ENCODE peak calls at places on chromosomes 5 and 9, in four cellular contexts. One of them, this sample, is unnamed.

GRCh38 chr5:132369012-132369470 is 469 bp upstream of the SLC22A5 start:
- DNase-seq in HFF-Myc: no peak
- DNase-seq in fibroblast of pulmonary artery: no peak
- DNase-seq in hepatocyte: peak
- DNase-seq in this sample: no peak

GRCh38 chr5:38576442-38576841 is 20.0 kb upstream of the LIFR start:
- DNase-seq in HFF-Myc: no peak
- DNase-seq in fibroblast of pulmonary artery: no peak
- DNase-seq in hepatocyte: no peak
- DNase-seq in this sample: no peak

GRCh38 chr5:142474426-142474825 is 149.6 kb upstream of the SPRY4 start:
- DNase-seq in HFF-Myc: no peak
- DNase-seq in fibroblast of pulmonary artery: no peak
- DNase-seq in hepatocyte: no peak
- DNase-seq in this sample: no peak

GRCh38 chr9:131348631-131349521 is 45.0 kb upstream of the PRRC2B start:
- DNase-seq in HFF-Myc: no peak
- DNase-seq in fibroblast of pulmonary artery: no peak
- DNase-seq in hepatocyte: no peak
- DNase-seq in this sample: no peak

GRCh38 chr5:23484094-23484493 is 23.3 kb upstream of the PRDM9 start:
- DNase-seq in HFF-Myc: no peak
- DNase-seq in fibroblast of pulmonary artery: no peak
- DNase-seq in hepatocyte: no peak
- DNase-seq in this sample: no peak

GRCh38 chr9:89313842-89314241 is 2.8 kb downstream of the CKS2 start:
- DNase-seq in HFF-Myc: no peak
- DNase-seq in fibroblast of pulmonary artery: no peak
- DNase-seq in hepatocyte: no peak
- DNase-seq in this sample: no peak

GRCh38 chr9:5551771-5552170 is 41.4 kb downstream of the PDCD1LG2 start:
- DNase-seq in HFF-Myc: no peak
- DNase-seq in fibroblast of pulmonary artery: no peak
- DNase-seq in hepatocyte: no peak
- DNase-seq in this sample: no peak

GRCh38 chr9:116073826-116074225 is 79.8 kb upstream of the PAPPA start:
- DNase-seq in HFF-Myc: no peak
- DNase-seq in fibroblast of pulmonary artery: peak
- DNase-seq in hepatocyte: no peak
- DNase-seq in this sample: no peak

GRCh38 chr5:56145106-56145505 is 88.0 kb downstream of the ANKRD55 start:
- DNase-seq in HFF-Myc: no peak
- DNase-seq in fibroblast of pulmonary artery: no peak
- DNase-seq in hepatocyte: peak
- DNase-seq in this sample: no peak

GRCh38 chr5:141753971-141754713 is 72.1 kb upstream of the ARAP3 start:
- DNase-seq in HFF-Myc: no peak
- DNase-seq in fibroblast of pulmonary artery: peak
- DNase-seq in hepatocyte: peak
- DNase-seq in this sample: no peak

GRCh38 chr5:108028411-108028810 is 353.5 kb downstream of the FBXL17 start:
- DNase-seq in HFF-Myc: no peak
- DNase-seq in fibroblast of pulmonary artery: peak
- DNase-seq in hepatocyte: no peak
- DNase-seq in this sample: no peak

GRCh38 chr9:135827301-135827700 is 80.0 kb downstream of the CAMSAP1 start:
- DNase-seq in HFF-Myc: no peak
- DNase-seq in fibroblast of pulmonary artery: no peak
- DNase-seq in hepatocyte: no peak
- DNase-seq in this sample: no peak

GRCh38 chr9:117074337-117074662 is 340.6 kb downstream of the ASTN2 start:
- DNase-seq in HFF-Myc: no peak
- DNase-seq in fibroblast of pulmonary artery: no peak
- DNase-seq in hepatocyte: no peak
- DNase-seq in this sample: no peak

GRCh38 chr5:163248856-163249255 is 188.5 kb upstream of the CCNG1 start:
- DNase-seq in HFF-Myc: no peak
- DNase-seq in fibroblast of pulmonary artery: peak
- DNase-seq in hepatocyte: no peak
- DNase-seq in this sample: no peak

GRCh38 chr5:174563899-174564298 is 160.5 kb upstream of the MSX2 start:
- DNase-seq in HFF-Myc: no peak
- DNase-seq in fibroblast of pulmonary artery: no peak
- DNase-seq in hepatocyte: no peak
- DNase-seq in this sample: no peak
- TF ChIP-seq CTCF in HFF-Myc: no peak
- TF ChIP-seq CTCF in fibroblast of pulmonary artery: no peak
- TF ChIP-seq CTCF in hepatocyte: no peak
- TF ChIP-seq CTCF in this sample: no peak

GRCh38 chr9:126386088-126386487 is 59.5 kb downstream of the MVB12B start:
- DNase-seq in HFF-Myc: no peak
- DNase-seq in fibroblast of pulmonary artery: peak
- DNase-seq in hepatocyte: peak
- DNase-seq in this sample: no peak
- TF ChIP-seq CTCF in HFF-Myc: peak
- TF ChIP-seq CTCF in fibroblast of pulmonary artery: peak
- TF ChIP-seq CTCF in hepatocyte: peak
- TF ChIP-seq CTCF in this sample: no peak

DNA sequence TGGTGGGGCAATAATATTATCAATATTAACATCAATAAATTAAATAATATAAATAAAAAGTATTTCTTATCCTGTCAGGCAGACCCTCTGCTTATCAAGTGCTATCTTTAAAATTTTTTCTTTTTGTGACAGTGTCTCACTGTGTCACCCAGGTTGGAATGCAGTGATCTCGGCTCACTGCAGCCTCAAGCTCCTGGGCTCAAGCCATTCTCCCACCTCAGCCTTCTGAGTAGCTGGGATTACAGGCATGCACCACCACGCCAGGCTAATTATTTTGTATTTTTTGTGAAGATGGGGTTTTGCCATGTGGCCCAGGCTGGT is 53.2 kb downstream of the NDST1 start:
- DNase-seq in HFF-Myc: no peak
- DNase-seq in fibroblast of pulmonary artery: no peak
- DNase-seq in hepatocyte: no peak
- DNase-seq in this sample: no peak
- TF ChIP-seq CTCF in HFF-Myc: no peak
- TF ChIP-seq CTCF in fibroblast of pulmonary artery: no peak
- TF ChIP-seq CTCF in hepatocyte: no peak
- TF ChIP-seq CTCF in this sample: no peak

GRCh38 chr5:35938518-35939227 is at the start of gene CAPSL:
- DNase-seq in HFF-Myc: peak
- DNase-seq in fibroblast of pulmonary artery: peak
- DNase-seq in hepatocyte: peak
- DNase-seq in this sample: no peak

GRCh38 chr5:35939639-35940038 is 1.2 kb upstream of the CAPSL start:
- DNase-seq in HFF-Myc: no peak
- DNase-seq in fibroblast of pulmonary artery: no peak
- DNase-seq in hepatocyte: no peak
- DNase-seq in this sample: no peak
- TF ChIP-seq CTCF in HFF-Myc: peak
- TF ChIP-seq CTCF in fibroblast of pulmonary artery: peak
- TF ChIP-seq CTCF in hepatocyte: no peak
- TF ChIP-seq CTCF in this sample: no peak

GRCh38 chr9:111897831-111898144 is 1.2 kb downstream of the UGCG start:
- DNase-seq in HFF-Myc: no peak
- DNase-seq in fibroblast of pulmonary artery: no peak
- DNase-seq in hepatocyte: no peak
- DNase-seq in this sample: no peak

GRCh38 chr9:111895996-111896941 is at the start of gene UGCG:
- DNase-seq in HFF-Myc: peak
- DNase-seq in fibroblast of pulmonary artery: peak
- DNase-seq in hepatocyte: peak
- DNase-seq in this sample: peak

GRCh38 chr9:111898331-111899096 is 1.9 kb downstream of the UGCG start:
- DNase-seq in HFF-Myc: no peak
- DNase-seq in fibroblast of pulmonary artery: peak
- DNase-seq in hepatocyte: no peak
- DNase-seq in this sample: no peak

GRCh38 chr9:111900081-111900805 is 3.6 kb downstream of the UGCG start:
- DNase-seq in HFF-Myc: no peak
- DNase-seq in fibroblast of pulmonary artery: peak
- DNase-seq in hepatocyte: no peak
- DNase-seq in this sample: no peak

DNA sequence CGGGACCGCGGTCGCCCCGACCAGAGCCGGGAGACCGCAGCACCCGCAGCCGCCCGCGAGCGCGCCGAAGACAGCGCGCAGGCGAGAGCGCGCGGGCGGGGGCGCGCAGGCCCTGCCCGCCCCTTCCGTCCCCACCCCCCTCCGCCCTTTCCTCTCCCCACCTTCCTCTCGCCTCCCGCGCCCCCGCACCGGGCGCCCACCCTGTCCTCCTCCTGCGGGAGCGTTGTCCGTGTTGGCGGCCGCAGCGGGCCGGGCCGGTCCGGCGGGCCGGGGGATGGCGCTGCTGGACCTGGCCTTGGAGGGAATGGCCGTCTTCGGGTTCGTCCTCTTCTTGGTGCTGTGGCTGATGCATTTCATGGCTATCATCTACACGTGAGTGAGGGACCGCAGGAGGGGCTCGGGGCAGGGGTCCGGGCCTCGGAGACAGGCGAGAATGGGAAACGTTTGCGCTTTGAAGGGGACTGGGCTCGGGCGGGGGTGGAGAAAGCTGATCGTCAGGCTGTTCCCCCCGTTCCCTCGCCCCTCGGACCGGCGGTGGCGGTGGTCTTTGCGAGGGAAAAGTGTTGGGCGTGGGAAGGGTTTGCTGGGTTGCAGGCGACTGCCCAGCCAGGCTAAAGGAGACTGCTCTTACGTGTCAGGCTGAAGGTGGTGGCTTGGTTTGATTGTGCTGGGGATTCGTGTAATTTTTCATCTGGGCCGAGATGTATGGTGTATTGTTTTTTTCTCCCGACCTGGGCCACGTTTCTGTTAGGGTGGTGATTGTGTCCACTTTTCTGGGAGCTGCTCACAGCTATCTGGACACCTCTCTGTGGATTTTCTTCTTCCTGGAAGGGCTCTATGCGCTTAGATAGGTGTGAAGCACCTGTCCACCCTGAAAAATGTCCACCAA is 572 bp downstream of the UGCG start:
- DNase-seq in HFF-Myc: no peak
- DNase-seq in fibroblast of pulmonary artery: peak
- DNase-seq in hepatocyte: peak
- DNase-seq in this sample: peak
- TF ChIP-seq CTCF in HFF-Myc: no peak
- TF ChIP-seq CTCF in fibroblast of pulmonary artery: no peak
- TF ChIP-seq CTCF in hepatocyte: peak
- TF ChIP-seq CTCF in this sample: no peak

GRCh38 chr9:127450831-127451680 is at the start of the genes LRSAM1 and RPL12:
- DNase-seq in HFF-Myc: peak
- DNase-seq in fibroblast of pulmonary artery: peak
- DNase-seq in hepatocyte: peak
- DNase-seq in this sample: peak
- TF ChIP-seq CTCF in HFF-Myc: no peak
- TF ChIP-seq CTCF in fibroblast of pulmonary artery: no peak
- TF ChIP-seq CTCF in hepatocyte: peak
- TF ChIP-seq CTCF in this sample: no peak

GRCh38 chr9:129069825-129070473 is 11.0 kb upstream of the DOLPP1 start:
- DNase-seq in HFF-Myc: no peak
- DNase-seq in fibroblast of pulmonary artery: no peak
- DNase-seq in hepatocyte: no peak
- DNase-seq in this sample: peak
- TF ChIP-seq CTCF in HFF-Myc: no peak
- TF ChIP-seq CTCF in fibroblast of pulmonary artery: no peak
- TF ChIP-seq CTCF in hepatocyte: no peak
- TF ChIP-seq CTCF in this sample: no peak

GRCh38 chr5:5313081-5313736 is 109.3 kb upstream of the ICE1 start:
- DNase-seq in HFF-Myc: no peak
- DNase-seq in fibroblast of pulmonary artery: no peak
- DNase-seq in hepatocyte: peak
- DNase-seq in this sample: no peak
- TF ChIP-seq CTCF in HFF-Myc: no peak
- TF ChIP-seq CTCF in fibroblast of pulmonary artery: no peak
- TF ChIP-seq CTCF in hepatocyte: no peak
- TF ChIP-seq CTCF in this sample: no peak

GRCh38 chr5:1244255-1244654 is 19.1 kb downstream of the SLC6A18 start:
- DNase-seq in HFF-Myc: no peak
- DNase-seq in fibroblast of pulmonary artery: no peak
- DNase-seq in hepatocyte: no peak
- DNase-seq in this sample: no peak

GRCh38 chr5:1246711-1247431 is 21.7 kb downstream of the SLC6A18 start:
- DNase-seq in HFF-Myc: no peak
- DNase-seq in fibroblast of pulmonary artery: peak
- DNase-seq in hepatocyte: peak
- DNase-seq in this sample: no peak

GRCh38 chr5:1245901-1246576 is 20.9 kb downstream of the SLC6A18 start:
- DNase-seq in HFF-Myc: no peak
- DNase-seq in fibroblast of pulmonary artery: no peak
- DNase-seq in hepatocyte: no peak
- DNase-seq in this sample: no peak

GRCh38 chr5:1243487-1244152 is 18.4 kb downstream of the SLC6A18 start:
- DNase-seq in HFF-Myc: no peak
- DNase-seq in fibroblast of pulmonary artery: no peak
- DNase-seq in hepatocyte: no peak
- DNase-seq in this sample: no peak

GRCh38 chr5:1244976-1245375 is 19.8 kb downstream of the SLC6A18 start:
- DNase-seq in HFF-Myc: no peak
- DNase-seq in fibroblast of pulmonary artery: no peak
- DNase-seq in hepatocyte: no peak
- DNase-seq in this sample: no peak
- TF ChIP-seq CTCF in HFF-Myc: no peak
- TF ChIP-seq CTCF in fibroblast of pulmonary artery: no peak
- TF ChIP-seq CTCF in hepatocyte: peak
- TF ChIP-seq CTCF in this sample: no peak